ENCODE peak calls at places on chromosomes 7 and 10, in ten cellular contexts. Q is A549, T is stomach, X is ascending aorta, I is substantia nigra, Y is lower lobe of right lung, A is upper lobe of right lung, D is tibial nerve, K is astrocyte, W is body of pancreas. O is an unnamed sample.

GRCh38 chr10:124591123-124591495 is 129.5 kb downstream of the LHPP start:
- DNase-seq in Q (no peak), T (no peak), X (no peak), I (no peak), Y (no peak), A (no peak), D (no peak), K (no peak), W (no peak), O (no peak)

GRCh38 chr10:33152750-33153149 is 181.7 kb downstream of the NRP1 start:
- DNase-seq in Q (no peak), T (no peak), X (no peak), I (no peak), Y (no peak), A (no peak), D (no peak), K (no peak), W (no peak), O (no peak)

GRCh38 chr7:76381814-76382213 is 23.0 kb upstream of the YWHAG start:
- DNase-seq in Q (no peak), T (no peak), X (no peak), I (no peak), Y (no peak), A (no peak), D (no peak), K (no peak), W (no peak), O (no peak)

GRCh38 chr10:87817291-87817872 is 644 bp downstream of the ATAD1 start:
- DNase-seq in Q (no peak), T (no peak), X (no peak), I (no peak), Y (no peak), A (no peak), D (no peak), K (no peak), W (no peak), O (no peak)

GRCh38 chr10:79078367-79079073 is 9.8 kb downstream of the ZMIZ1 start:
- DNase-seq in Q (no peak), T (no peak), X (no peak), I (no peak), Y (no peak), A (no peak), D (no peak), K (no peak), W (no peak), O (no peak)

GRCh38 chr7:20542594-20542993 is 72.9 kb upstream of the ABCB5 start:
- DNase-seq in Q (no peak), T (no peak), X (no peak), I (no peak), Y (no peak), A (no peak), D (no peak), K (peak), W (peak), O (no peak)

GRCh38 chr7:54940748-54941147 is 78.1 kb upstream of the EGFR start:
- DNase-seq in Q (no peak), T (no peak), X (no peak), I (no peak), Y (no peak), A (no peak), D (no peak), K (no peak), W (no peak), O (no peak)

GRCh38 chr10:50635286-50635685 is 11.5 kb upstream of the SGMS1 start:
- DNase-seq in Q (no peak), T (no peak), X (no peak), I (no peak), Y (no peak), A (no peak), D (no peak), K (peak), W (no peak), O (no peak)

GRCh38 chr10:18260308-18260971 is 120.2 kb downstream of the CACNB2 start:
- DNase-seq in Q (no peak), T (no peak), X (no peak), I (no peak), Y (no peak), A (no peak), D (no peak), K (no peak), W (no peak), O (no peak)

GRCh38 chr7:98051118-98051744 is 55.4 kb upstream of the LMTK2 start:
- DNase-seq in Q (no peak), T (peak), X (no peak), I (no peak), Y (peak), A (no peak), D (no peak), K (no peak), W (peak), O (no peak)

GRCh38 chr10:95183132-95183450 is 10.9 kb upstream of the ACSM6 start:
- DNase-seq in Q (no peak), T (no peak), X (no peak), I (no peak), Y (no peak), A (no peak), D (no peak), K (peak), W (peak), O (no peak)

GRCh38 chr10:78025685-78026364 is 3.5 kb downstream of the POLR3A start:
- DNase-seq in Q (no peak), T (no peak), X (no peak), I (no peak), Y (no peak), A (no peak), D (no peak), K (peak), W (no peak), O (no peak)

GRCh38 chr10:22434521-22434920 is 89.2 kb downstream of the SPAG6 start:
- DNase-seq in Q (no peak), T (no peak), X (no peak), I (no peak), Y (no peak), A (no peak), D (no peak), K (no peak), W (no peak), O (no peak)
- H3K27ac ChIP-seq in Q (peak), T (no peak), X (no peak), I (no peak), Y (no peak), A (no peak), D (no peak), K (peak), W (no peak), O (peak)

GRCh38 chr7:100515072-100515532 is 23.9 kb upstream of the AGFG2 start:
- DNase-seq in Q (no peak), T (no peak), X (no peak), I (no peak), Y (no peak), A (no peak), D (no peak), K (peak), W (no peak), O (no peak)
- H3K27ac ChIP-seq in Q (no peak), T (no peak), X (no peak), I (no peak), Y (no peak), A (no peak), D (no peak), K (no peak), W (no peak), O (no peak)

DNA sequence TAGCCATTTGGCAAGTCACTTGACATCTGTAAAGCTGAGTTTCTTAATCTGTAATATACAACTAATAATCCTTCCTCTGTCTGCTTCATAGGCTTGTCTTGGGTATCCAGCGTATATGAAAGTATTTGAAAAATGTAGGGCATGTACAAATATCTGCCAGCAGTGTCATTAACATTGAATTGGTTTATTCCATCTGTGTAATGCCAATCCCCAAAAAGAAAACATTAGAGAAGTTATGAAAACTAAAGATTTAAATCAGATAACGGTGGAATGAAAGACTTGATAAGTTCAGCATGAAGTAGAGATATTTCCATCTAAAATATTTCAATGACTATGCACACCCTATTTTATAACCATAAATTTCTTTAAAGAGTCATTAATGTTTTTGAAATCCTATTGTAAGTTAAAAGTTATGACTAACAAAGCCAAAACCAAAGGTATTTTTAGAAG is 9.8 kb upstream of the RTKN2 start:
- DNase-seq in Q (no peak), T (no peak), X (no peak), I (no peak), Y (no peak), A (no peak), D (no peak), K (peak), W (no peak), O (no peak)
- H3K27ac ChIP-seq in Q (no peak), T (no peak), X (no peak), I (no peak), Y (peak), A (no peak), D (no peak), K (no peak), W (no peak), O (no peak)

GRCh38 chr10:121127151-121127906 is 276.2 kb downstream of the WDR11 start:
- DNase-seq in Q (no peak), T (no peak), X (no peak), I (no peak), Y (no peak), A (no peak), D (no peak), K (no peak), W (no peak), O (no peak)
- H3K27ac ChIP-seq in Q (no peak), T (no peak), X (no peak), I (no peak), Y (no peak), A (no peak), D (no peak), K (no peak), W (no peak), O (no peak)

GRCh38 chr10:72223743-72224101 is 7.6 kb upstream of the ASCC1 start:
- DNase-seq in Q (no peak), T (no peak), X (peak), I (no peak), Y (no peak), A (no peak), D (no peak), K (no peak), W (no peak), O (no peak)

GRCh38 chr10:72226418-72227027 is 10.4 kb upstream of the ASCC1 start:
- DNase-seq in Q (no peak), T (no peak), X (no peak), I (no peak), Y (no peak), A (no peak), D (no peak), K (no peak), W (no peak), O (no peak)

GRCh38 chr10:72227826-72228225 is 11.8 kb upstream of the ASCC1 start:
- DNase-seq in Q (no peak), T (no peak), X (no peak), I (no peak), Y (no peak), A (no peak), D (no peak), K (no peak), W (no peak), O (no peak)

GRCh38 chr10:72229261-72230251 is 13.5 kb upstream of the ASCC1 start:
- DNase-seq in Q (no peak), T (no peak), X (peak), I (no peak), Y (no peak), A (no peak), D (no peak), K (no peak), W (peak), O (no peak)

GRCh38 chr10:72228318-72228751 is 12.3 kb upstream of the ASCC1 start:
- DNase-seq in Q (no peak), T (no peak), X (no peak), I (no peak), Y (no peak), A (no peak), D (no peak), K (no peak), W (peak), O (no peak)
- H3K27ac ChIP-seq in Q (peak), T (no peak), X (peak), I (peak), Y (peak), A (no peak), D (peak), K (no peak), W (peak), O (peak)

GRCh38 chr10:97338041-97338440 is 3.5 kb upstream of the FRAT2 start:
- DNase-seq in Q (no peak), T (no peak), X (no peak), I (no peak), Y (no peak), A (no peak), D (no peak), K (no peak), W (no peak), O (no peak)
- H3K27ac ChIP-seq in Q (no peak), T (no peak), X (no peak), I (no peak), Y (no peak), A (no peak), D (peak), K (no peak), W (no peak), O (no peak)

GRCh38 chr7:121327671-121328070 is 1.1 kb upstream of the WNT16 start:
- DNase-seq in Q (no peak), T (no peak), X (no peak), I (no peak), Y (no peak), A (no peak), D (no peak), K (no peak), W (no peak), O (no peak)
- H3K27ac ChIP-seq in Q (no peak), T (no peak), X (no peak), I (no peak), Y (no peak), A (no peak), D (no peak), K (no peak), W (no peak), O (no peak)

DNA sequence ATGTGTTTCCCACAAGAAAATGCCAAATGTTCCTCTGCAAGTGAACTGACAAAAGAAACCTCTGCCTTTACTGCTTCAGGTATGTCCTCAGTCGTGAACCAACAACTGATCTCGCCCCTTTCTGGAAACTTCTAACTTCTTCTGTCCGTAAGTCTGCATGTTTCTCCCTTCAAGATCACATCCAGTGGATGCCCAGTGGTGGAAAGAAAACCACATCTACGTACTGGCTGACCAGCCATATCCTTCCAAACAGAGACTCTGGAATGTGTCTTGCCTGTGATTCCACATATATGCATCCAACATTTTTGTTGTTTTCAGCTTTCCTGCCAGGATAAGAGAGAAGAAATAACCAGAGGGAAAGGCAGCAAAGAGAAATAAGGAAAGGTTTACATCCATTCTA is 152.7 kb downstream of the GLI3 start:
- DNase-seq in Q (no peak), T (no peak), X (no peak), I (no peak), Y (no peak), A (no peak), D (no peak), K (peak), W (no peak), O (no peak)
- H3K27ac ChIP-seq in Q (no peak), T (no peak), X (no peak), I (no peak), Y (no peak), A (no peak), D (no peak), K (no peak), W (no peak), O (no peak)